ENCODE peak calls at places on chromosome 14, in nine cellular contexts. One of them, this sample, is unnamed.
A peak's percentile ranks its signal among the peaks of the same experiment; 100 is the strongest.

GRCh38 chr14:85546390-85546789 is 16.4 kb downstream of the FLRT2 start:
- DNase-seq in sigmoid colon: no peak
- DNase-seq in transverse colon: no peak
- DNase-seq in GM23338: peak; percentile 68
- DNase-seq in K562: no peak
- DNase-seq in HL-60: no peak
- DNase-seq in upper lobe of left lung: no peak
- DNase-seq in spleen: no peak
- DNase-seq in endothelial cell of umbilical vein: no peak
- DNase-seq in this sample: no peak

GRCh38 chr14:74380172-74380571 is 31.9 kb downstream of the VRTN start:
- DNase-seq in sigmoid colon: no peak
- DNase-seq in upper lobe of left lung: no peak
- DNase-seq in transverse colon: no peak
- DNase-seq in GM23338: no peak
- DNase-seq in endothelial cell of umbilical vein: no peak
- DNase-seq in HL-60: no peak
- DNase-seq in spleen: no peak
- DNase-seq in K562: no peak
- DNase-seq in this sample: no peak

GRCh38 chr14:105365681-105366080 is 32.7 kb upstream of the TEX22 start:
- DNase-seq in GM23338: no peak
- DNase-seq in HL-60: no peak
- DNase-seq in endothelial cell of umbilical vein: no peak
- DNase-seq in transverse colon: no peak
- DNase-seq in spleen: no peak
- DNase-seq in upper lobe of left lung: peak; percentile 52
- DNase-seq in K562: no peak
- DNase-seq in sigmoid colon: no peak
- DNase-seq in this sample: no peak

GRCh38 chr14:96509457-96510090 is 7.4 kb downstream of the PAPOLA start:
- DNase-seq in endothelial cell of umbilical vein: no peak
- DNase-seq in K562: no peak
- DNase-seq in sigmoid colon: no peak
- DNase-seq in spleen: no peak
- DNase-seq in upper lobe of left lung: no peak
- DNase-seq in transverse colon: no peak
- DNase-seq in GM23338: no peak
- DNase-seq in HL-60: no peak
- DNase-seq in this sample: no peak

GRCh38 chr14:104244221-104245011 is 106.0 kb downstream of the KIF26A start:
- DNase-seq in sigmoid colon: peak; percentile 54
- DNase-seq in GM23338: no peak
- DNase-seq in transverse colon: peak; percentile 2
- DNase-seq in HL-60: no peak
- DNase-seq in endothelial cell of umbilical vein: no peak
- DNase-seq in K562: no peak
- DNase-seq in spleen: peak; percentile 37
- DNase-seq in upper lobe of left lung: no peak
- DNase-seq in this sample: no peak

GRCh38 chr14:105525861-105526780 is at the start of gene TMEM121:
- DNase-seq in spleen: peak; percentile 79
- DNase-seq in upper lobe of left lung: peak; percentile 90
- DNase-seq in HL-60: no peak
- DNase-seq in endothelial cell of umbilical vein: no peak
- DNase-seq in K562: peak; percentile 88
- DNase-seq in sigmoid colon: no peak
- DNase-seq in GM23338: peak; percentile 68
- DNase-seq in transverse colon: peak; percentile 22
- DNase-seq in this sample: no peak

GRCh38 chr14:37985826-37986470 is 221.8 kb upstream of the SSTR1 start:
- DNase-seq in K562: peak; percentile 7
- DNase-seq in transverse colon: peak; percentile 27
- DNase-seq in upper lobe of left lung: no peak
- DNase-seq in spleen: no peak
- DNase-seq in sigmoid colon: no peak
- DNase-seq in endothelial cell of umbilical vein: peak; percentile 67
- DNase-seq in HL-60: no peak
- DNase-seq in GM23338: peak; percentile 90
- DNase-seq in this sample: peak; percentile 28

GRCh38 chr14:51219473-51220448 is 20.3 kb upstream of the TMX1 start:
- DNase-seq in GM23338: peak; percentile 57
- DNase-seq in upper lobe of left lung: no peak
- DNase-seq in sigmoid colon: no peak
- DNase-seq in HL-60: no peak
- DNase-seq in endothelial cell of umbilical vein: peak; percentile 45
- DNase-seq in transverse colon: no peak
- DNase-seq in spleen: no peak
- DNase-seq in K562: no peak
- DNase-seq in this sample: no peak

GRCh38 chr14:82488473-82488872 is 954.8 kb upstream of the SEL1L start:
- DNase-seq in transverse colon: no peak
- DNase-seq in sigmoid colon: no peak
- DNase-seq in GM23338: no peak
- DNase-seq in endothelial cell of umbilical vein: no peak
- DNase-seq in upper lobe of left lung: no peak
- DNase-seq in HL-60: no peak
- DNase-seq in K562: no peak
- DNase-seq in spleen: no peak
- DNase-seq in this sample: no peak

GRCh38 chr14:91269076-91269991 is 24.8 kb upstream of the GPR68 start:
- DNase-seq in GM23338: no peak
- DNase-seq in HL-60: no peak
- DNase-seq in K562: no peak
- DNase-seq in upper lobe of left lung: no peak
- DNase-seq in sigmoid colon: no peak
- DNase-seq in endothelial cell of umbilical vein: no peak
- DNase-seq in transverse colon: peak; percentile 39
- DNase-seq in spleen: no peak
- DNase-seq in this sample: no peak
- H3K4me3 ChIP-seq in GM23338: no peak overlapping the region
- H3K4me3 ChIP-seq in HL-60: no peak overlapping the region
- H3K4me3 ChIP-seq in K562: no peak overlapping the region
- H3K4me3 ChIP-seq in upper lobe of left lung: peak overlapping the region; percentile 24
- H3K4me3 ChIP-seq in sigmoid colon: no peak overlapping the region
- H3K4me3 ChIP-seq in endothelial cell of umbilical vein: no peak overlapping the region
- H3K4me3 ChIP-seq in transverse colon: no peak overlapping the region
- H3K4me3 ChIP-seq in spleen: no peak overlapping the region
- H3K4me3 ChIP-seq in this sample: no peak overlapping the region

GRCh38 chr14:45041641-45042040 is 42.3 kb upstream of the PRPF39 start:
- DNase-seq in transverse colon: no peak
- DNase-seq in endothelial cell of umbilical vein: no peak
- DNase-seq in GM23338: no peak
- DNase-seq in K562: no peak
- DNase-seq in upper lobe of left lung: no peak
- DNase-seq in HL-60: no peak
- DNase-seq in sigmoid colon: no peak
- DNase-seq in spleen: no peak
- DNase-seq in this sample: no peak

GRCh38 chr14:45034730-45035129 is 49.2 kb upstream of the PRPF39 start:
- DNase-seq in upper lobe of left lung: no peak
- DNase-seq in endothelial cell of umbilical vein: no peak
- DNase-seq in HL-60: no peak
- DNase-seq in spleen: no peak
- DNase-seq in GM23338: no peak
- DNase-seq in sigmoid colon: no peak
- DNase-seq in K562: no peak
- DNase-seq in transverse colon: no peak
- DNase-seq in this sample: no peak

GRCh38 chr14:45038865-45039264 is 45.1 kb upstream of the PRPF39 start:
- DNase-seq in upper lobe of left lung: no peak
- DNase-seq in sigmoid colon: no peak
- DNase-seq in GM23338: peak; percentile 27
- DNase-seq in HL-60: no peak
- DNase-seq in transverse colon: no peak
- DNase-seq in K562: no peak
- DNase-seq in endothelial cell of umbilical vein: no peak
- DNase-seq in spleen: no peak
- DNase-seq in this sample: no peak

GRCh38 chr14:45038256-45038655 is 45.7 kb upstream of the PRPF39 start:
- DNase-seq in endothelial cell of umbilical vein: no peak
- DNase-seq in K562: no peak
- DNase-seq in sigmoid colon: no peak
- DNase-seq in transverse colon: no peak
- DNase-seq in spleen: no peak
- DNase-seq in upper lobe of left lung: peak; percentile 41
- DNase-seq in HL-60: no peak
- DNase-seq in GM23338: no peak
- DNase-seq in this sample: no peak

GRCh38 chr14:45039390-45039789 is 44.5 kb upstream of the PRPF39 start:
- DNase-seq in sigmoid colon: no peak
- DNase-seq in GM23338: no peak
- DNase-seq in transverse colon: no peak
- DNase-seq in spleen: no peak
- DNase-seq in endothelial cell of umbilical vein: no peak
- DNase-seq in upper lobe of left lung: peak; percentile 2
- DNase-seq in HL-60: no peak
- DNase-seq in K562: no peak
- DNase-seq in this sample: no peak
- TF ChIP-seq POLR2AphosphoS5 in sigmoid colon: no peak
- TF ChIP-seq POLR2AphosphoS5 in GM23338: no peak
- TF ChIP-seq POLR2AphosphoS5 in transverse colon: no peak
- TF ChIP-seq POLR2AphosphoS5 in spleen: no peak
- TF ChIP-seq POLR2AphosphoS5 in endothelial cell of umbilical vein: no peak
- TF ChIP-seq POLR2AphosphoS5 in upper lobe of left lung: no peak
- TF ChIP-seq POLR2AphosphoS5 in HL-60: no peak
- TF ChIP-seq POLR2AphosphoS5 in K562: no peak
- TF ChIP-seq POLR2AphosphoS5 in this sample: no peak

GRCh38 chr14:89348726-89349125 is 68.3 kb downstream of the FOXN3 start:
- DNase-seq in upper lobe of left lung: no peak
- DNase-seq in spleen: no peak
- DNase-seq in sigmoid colon: no peak
- DNase-seq in HL-60: no peak
- DNase-seq in transverse colon: no peak
- DNase-seq in endothelial cell of umbilical vein: no peak
- DNase-seq in GM23338: no peak
- DNase-seq in K562: no peak
- DNase-seq in this sample: no peak

GRCh38 chr14:89349196-89350008 is 67.6 kb downstream of the FOXN3 start:
- DNase-seq in HL-60: no peak
- DNase-seq in transverse colon: peak; percentile 53
- DNase-seq in spleen: no peak
- DNase-seq in GM23338: peak; percentile 94
- DNase-seq in sigmoid colon: peak; percentile 81
- DNase-seq in endothelial cell of umbilical vein: no peak
- DNase-seq in K562: no peak
- DNase-seq in upper lobe of left lung: no peak
- DNase-seq in this sample: no peak

GRCh38 chr14:89351958-89352404 is 65.1 kb downstream of the FOXN3 start:
- DNase-seq in upper lobe of left lung: no peak
- DNase-seq in sigmoid colon: no peak
- DNase-seq in HL-60: no peak
- DNase-seq in K562: no peak
- DNase-seq in spleen: no peak
- DNase-seq in transverse colon: no peak
- DNase-seq in GM23338: no peak
- DNase-seq in endothelial cell of umbilical vein: peak; percentile 41
- DNase-seq in this sample: no peak

GRCh38 chr14:89352976-89353817 is 63.8 kb downstream of the FOXN3 start:
- DNase-seq in HL-60: no peak
- DNase-seq in endothelial cell of umbilical vein: no peak
- DNase-seq in sigmoid colon: no peak
- DNase-seq in K562: no peak
- DNase-seq in transverse colon: no peak
- DNase-seq in GM23338: no peak
- DNase-seq in upper lobe of left lung: no peak
- DNase-seq in spleen: no peak
- DNase-seq in this sample: no peak

GRCh38 chr14:89351364-89351957 is 65.6 kb downstream of the FOXN3 start:
- DNase-seq in transverse colon: peak; percentile 35
- DNase-seq in GM23338: peak; percentile 87
- DNase-seq in spleen: no peak
- DNase-seq in upper lobe of left lung: peak; percentile 73
- DNase-seq in endothelial cell of umbilical vein: peak; percentile 51
- DNase-seq in sigmoid colon: no peak
- DNase-seq in HL-60: no peak
- DNase-seq in K562: no peak
- DNase-seq in this sample: peak; percentile 50
- H3K4me3 ChIP-seq in transverse colon: no peak overlapping the region
- H3K4me3 ChIP-seq in GM23338: peak overlapping the region; percentile 19
- H3K4me3 ChIP-seq in spleen: no peak overlapping the region
- H3K4me3 ChIP-seq in upper lobe of left lung: no peak overlapping the region
- H3K4me3 ChIP-seq in endothelial cell of umbilical vein: no peak overlapping the region
- H3K4me3 ChIP-seq in sigmoid colon: peak overlapping the region; percentile 0
- H3K4me3 ChIP-seq in HL-60: no peak overlapping the region
- H3K4me3 ChIP-seq in K562: no peak overlapping the region
- H3K4me3 ChIP-seq in this sample: peak overlapping the region; percentile 73

GRCh38 chr14:67393689-67394088 is 18.3 kb downstream of the PLEK2 start:
- DNase-seq in GM23338: no peak
- DNase-seq in sigmoid colon: no peak
- DNase-seq in endothelial cell of umbilical vein: no peak
- DNase-seq in upper lobe of left lung: no peak
- DNase-seq in spleen: no peak
- DNase-seq in transverse colon: no peak
- DNase-seq in HL-60: no peak
- DNase-seq in K562: no peak
- DNase-seq in this sample: no peak
- TF ChIP-seq POLR2AphosphoS5 in GM23338: no peak
- TF ChIP-seq POLR2AphosphoS5 in sigmoid colon: no peak
- TF ChIP-seq POLR2AphosphoS5 in endothelial cell of umbilical vein: no peak
- TF ChIP-seq POLR2AphosphoS5 in upper lobe of left lung: no peak
- TF ChIP-seq POLR2AphosphoS5 in spleen: no peak
- TF ChIP-seq POLR2AphosphoS5 in transverse colon: no peak
- TF ChIP-seq POLR2AphosphoS5 in HL-60: no peak
- TF ChIP-seq POLR2AphosphoS5 in K562: no peak
- TF ChIP-seq POLR2AphosphoS5 in this sample: no peak

DNA sequence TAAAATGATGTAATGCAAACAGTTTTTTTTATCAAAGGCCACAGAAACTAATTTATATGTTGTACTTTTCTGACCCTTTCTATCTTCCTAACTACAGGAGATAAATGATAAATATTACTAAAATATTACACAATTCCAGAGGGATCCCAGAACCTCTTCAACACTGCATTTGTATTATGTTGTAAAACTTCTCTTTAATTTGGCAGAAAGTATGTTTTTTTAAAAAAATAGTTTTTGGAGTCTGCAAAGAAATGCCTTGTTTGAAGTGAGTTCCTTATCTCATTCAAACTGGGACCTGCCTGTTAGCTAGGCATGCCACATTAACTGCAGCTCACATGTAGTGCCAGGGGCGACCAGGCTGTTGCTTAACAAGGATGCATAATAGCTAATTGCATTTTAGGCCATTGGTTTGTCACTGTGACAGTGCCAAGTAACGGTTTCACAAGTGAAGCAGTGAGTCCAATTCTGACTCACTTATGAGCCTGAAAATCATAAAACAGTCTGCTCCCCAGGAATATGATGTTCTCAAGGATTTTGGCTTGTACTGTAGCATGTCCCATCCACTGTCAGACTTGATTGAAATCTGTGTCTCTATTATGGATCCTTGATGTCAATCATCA is 267.0 kb downstream of the KTN1 start:
- DNase-seq in K562: no peak
- DNase-seq in endothelial cell of umbilical vein: no peak
- DNase-seq in sigmoid colon: peak; percentile 75
- DNase-seq in spleen: no peak
- DNase-seq in GM23338: no peak
- DNase-seq in upper lobe of left lung: no peak
- DNase-seq in transverse colon: no peak
- DNase-seq in HL-60: no peak
- DNase-seq in this sample: no peak
- H3K4me3 ChIP-seq in K562: no peak overlapping the region
- H3K4me3 ChIP-seq in endothelial cell of umbilical vein: no peak overlapping the region
- H3K4me3 ChIP-seq in sigmoid colon: no peak overlapping the region
- H3K4me3 ChIP-seq in spleen: no peak overlapping the region
- H3K4me3 ChIP-seq in GM23338: no peak overlapping the region
- H3K4me3 ChIP-seq in upper lobe of left lung: no peak overlapping the region
- H3K4me3 ChIP-seq in transverse colon: no peak overlapping the region
- H3K4me3 ChIP-seq in HL-60: no peak overlapping the region
- H3K4me3 ChIP-seq in this sample: no peak overlapping the region